ENCODE peak calls at places on chromosomes 11 and 22, in five cellular contexts. Z, B, W, H and R are unnamed samples.

GRCh38 chr11:73461335-73461840 is 85.2 kb downstream of the RELT start:
- DNase-seq in Z (no peak), B (no peak), W (no peak), H (no peak), R (no peak)

GRCh38 chr22:27307545-27308279 is 493.8 kb downstream of the MN1 start:
- DNase-seq in Z (no peak), B (no peak), W (no peak), H (no peak), R (no peak)

GRCh38 chr11:117822031-117822521 is 2.5 kb downstream of the FXYD2 start:
- DNase-seq in Z (peak; percentile 49), B (peak; percentile 57), W (no peak), H (no peak), R (no peak)

GRCh38 chr22:45608763-45609180 is 62.9 kb upstream of the ATXN10 start:
- DNase-seq in Z (no peak), B (no peak), W (peak; percentile 43), H (no peak), R (peak; percentile 88)

GRCh38 chr11:121451982-121452608 is at the start of gene SORL1:
- DNase-seq in Z (peak; percentile 83), B (peak; percentile 73), W (peak; percentile 56), H (peak; percentile 84), R (no peak)

GRCh38 chr22:40345271-40345670 is 1.0 kb upstream of the ADSL start:
- DNase-seq in Z (peak; percentile 50), B (no peak), W (no peak), H (no peak), R (no peak)

GRCh38 chr11:12066056-12066798 is 44.2 kb upstream of the MICAL2 start:
- DNase-seq in Z (peak; percentile 38), B (no peak), W (peak; percentile 87), H (no peak), R (peak; percentile 90)

GRCh38 chr11:126466288-126467045 is 111.0 kb downstream of the ST3GAL4 start:
- DNase-seq in Z (no peak), B (no peak), W (no peak), H (peak; percentile 54), R (no peak)

GRCh38 chr22:43884600-43885318 is 7.1 kb downstream of the PNPLA5 start:
- DNase-seq in Z (peak; percentile 49), B (peak; percentile 63), W (peak; percentile 53), H (no peak), R (peak; percentile 22)

GRCh38 chr11:112977620-112978212 is 16.5 kb downstream of the NCAM1 start:
- DNase-seq in Z (no peak), B (no peak), W (peak; percentile 95), H (no peak), R (no peak)

GRCh38 chr22:21000987-21001600 is 824 bp downstream of the THAP7 start:
- DNase-seq in Z (no peak), B (no peak), W (peak; percentile 7), H (peak; percentile 90), R (no peak)

GRCh38 chr22:23675502-23676415 is 15.1 kb upstream of the RGL4 start:
- DNase-seq in Z (peak; percentile 60), B (no peak), W (no peak), H (peak; percentile 87), R (no peak)

GRCh38 chr11:73810637-73811036 is 23.0 kb downstream of the MRPL48 start:
- DNase-seq in Z (no peak), B (no peak), W (peak; percentile 47), H (no peak), R (no peak)

GRCh38 chr22:44671742-44672141 is 30.3 kb upstream of the PRR5 start:
- DNase-seq in Z (no peak), B (no peak), W (peak; percentile 49), H (no peak), R (no peak)

GRCh38 chr22:49543876-49544275 is 283.8 kb downstream of the BRD1 start:
- DNase-seq in Z (no peak), B (no peak), W (no peak), H (peak; percentile 21), R (no peak)

GRCh38 chr22:49544286-49544685 is 283.4 kb downstream of the BRD1 start:
- DNase-seq in Z (no peak), B (no peak), W (no peak), H (peak; percentile 4), R (no peak)

GRCh38 chr22:49547751-49548239 is 279.9 kb downstream of the BRD1 start:
- DNase-seq in Z (no peak), B (no peak), W (no peak), H (peak; percentile 27), R (no peak)

GRCh38 chr22:49546811-49547585 is 280.7 kb downstream of the BRD1 start:
- DNase-seq in Z (no peak), B (no peak), W (no peak), H (peak; percentile 16), R (no peak)

GRCh38 chr22:49545606-49546005 is 282.1 kb downstream of the BRD1 start:
- DNase-seq in Z (no peak), B (no peak), W (no peak), H (peak; percentile 37), R (no peak)
- H3K9me3 ChIP-seq in Z (no peaks in the 10 kb centered on the region), B (no peaks in the 10 kb centered on the region), W (no peaks in the 10 kb centered on the region), H (no peaks in the 10 kb centered on the region), R (peaks cover 16% of the 10 kb centered on the region)

GRCh38 chr11:92048415-92048814 is 176.2 kb upstream of the FAT3 start:
- DNase-seq in Z (no peak), B (no peak), W (no peak), H (no peak), R (no peak)

GRCh38 chr11:92050305-92050704 is 174.3 kb upstream of the FAT3 start:
- DNase-seq in Z (no peak), B (no peak), W (no peak), H (no peak), R (no peak)

GRCh38 chr11:92045325-92045724 is 179.3 kb upstream of the FAT3 start:
- DNase-seq in Z (no peak), B (no peak), W (no peak), H (no peak), R (no peak)

DNA sequence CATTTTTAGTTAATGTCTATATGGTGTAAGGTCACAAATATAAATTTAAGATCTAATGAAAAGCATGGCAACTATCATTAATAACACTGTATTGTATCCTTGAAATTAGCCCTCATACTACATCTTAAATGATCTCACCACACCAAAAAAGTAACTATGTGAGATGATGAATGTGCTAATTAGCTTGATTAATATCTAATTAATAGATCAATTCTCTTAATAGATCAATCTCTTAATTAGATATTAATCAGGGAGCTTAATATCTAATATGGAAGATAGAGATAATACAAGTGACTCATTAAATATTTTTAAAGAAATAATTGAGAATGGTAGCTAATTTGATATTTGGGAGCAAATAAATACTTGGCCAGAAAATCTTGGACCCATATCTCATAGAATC is 178.5 kb upstream of the FAT3 start:
- DNase-seq in Z (no peak), B (no peak), W (no peak), H (no peak), R (no peak)
- H3K9me3 ChIP-seq in Z (no peaks in the 10 kb centered on the region), B (no peaks in the 10 kb centered on the region), W (no peaks in the 10 kb centered on the region), H (no peaks in the 10 kb centered on the region), R (no peaks in the 10 kb centered on the region)

GRCh38 chr22:47392729-47393128 is 630.3 kb downstream of the TBC1D22A start:
- DNase-seq in Z (no peak), B (no peak), W (no peak), H (no peak), R (no peak)

GRCh38 chr22:47392054-47392347 is 629.6 kb downstream of the TBC1D22A start:
- DNase-seq in Z (no peak), B (no peak), W (no peak), H (no peak), R (no peak)

GRCh38 chr22:47393191-47393590 is 630.7 kb downstream of the TBC1D22A start:
- DNase-seq in Z (no peak), B (no peak), W (no peak), H (no peak), R (no peak)

GRCh38 chr22:47390026-47390970 is 627.8 kb downstream of the TBC1D22A start:
- DNase-seq in Z (no peak), B (no peak), W (no peak), H (peak; percentile 22), R (no peak)

DNA sequence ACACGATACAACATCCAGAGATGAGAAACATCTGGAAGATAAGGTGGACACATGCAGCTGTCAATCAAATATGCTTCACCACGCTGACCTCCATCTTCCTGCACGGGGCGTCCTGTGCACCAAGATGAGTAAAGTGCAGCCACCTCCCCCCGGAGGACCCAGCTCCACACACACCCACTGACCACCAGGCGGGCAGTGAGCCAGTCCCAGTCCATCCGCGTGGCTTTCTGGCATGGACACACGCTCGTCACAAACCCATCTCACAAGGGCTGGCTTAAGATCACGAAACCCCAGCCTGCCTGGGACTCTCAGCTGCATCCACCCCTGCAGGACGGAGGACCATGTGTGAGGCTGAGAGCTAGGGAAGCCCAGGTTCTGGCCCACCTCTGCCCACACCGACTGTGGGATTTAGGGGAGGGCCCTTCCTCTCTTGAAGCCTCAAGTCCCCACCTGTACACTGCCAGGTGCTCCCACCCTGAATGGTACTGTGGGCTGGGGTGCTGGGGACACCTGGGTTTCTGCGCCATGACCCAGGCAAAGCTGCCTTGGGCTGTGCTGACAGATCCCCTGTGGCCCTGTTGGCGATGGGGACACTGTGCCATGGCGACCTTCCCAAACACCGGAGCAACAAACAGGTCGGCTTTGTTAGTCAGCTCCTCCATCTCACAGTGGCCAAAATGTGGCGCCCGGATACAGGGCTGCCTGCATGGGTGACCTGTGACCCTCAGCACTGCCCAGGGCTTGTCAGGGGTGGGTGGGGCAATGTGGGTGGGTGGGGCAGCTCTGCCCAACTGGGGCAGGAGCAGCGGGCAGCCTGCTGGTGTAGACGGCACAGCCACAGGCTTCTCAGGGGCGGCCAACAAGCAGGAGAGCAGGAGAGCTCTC is 629.0 kb downstream of the TBC1D22A start:
- DNase-seq in Z (no peak), B (no peak), W (no peak), H (no peak), R (no peak)
- H3K9me3 ChIP-seq in Z (no peaks in the 10 kb centered on the region), B (no peaks in the 10 kb centered on the region), W (no peaks in the 10 kb centered on the region), H (no peaks in the 10 kb centered on the region), R (no peaks in the 10 kb centered on the region)

DNA sequence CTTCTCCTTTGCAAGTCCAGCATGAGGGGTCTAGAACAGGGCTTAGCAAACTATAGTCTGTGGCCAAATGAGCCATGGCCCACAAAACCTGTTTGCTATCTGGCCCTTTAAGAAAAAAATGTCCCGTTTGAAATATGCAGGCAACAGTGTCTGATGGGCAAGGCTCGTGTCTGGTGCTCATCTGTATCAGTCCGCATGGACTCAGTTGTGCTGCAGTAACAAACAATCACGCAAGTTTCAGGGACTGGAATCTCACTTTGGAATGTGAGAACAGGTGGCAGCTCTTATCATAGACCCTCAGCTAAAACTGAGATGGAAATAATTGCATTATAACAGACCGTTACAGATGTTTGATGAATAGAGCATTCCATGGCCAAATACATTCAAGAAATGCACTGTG is 19.1 kb upstream of the PVALB start:
- DNase-seq in Z (no peak), B (no peak), W (no peak), H (no peak), R (no peak)
- H3K9me3 ChIP-seq in Z (no peaks in the 10 kb centered on the region), B (no peaks in the 10 kb centered on the region), W (no peaks in the 10 kb centered on the region), H (no peaks in the 10 kb centered on the region), R (no peaks in the 10 kb centered on the region)

GRCh38 chr11:86314636-86315035 is 12.6 kb downstream of the HIKESHI start:
- DNase-seq in Z (no peak), B (no peak), W (no peak), H (no peak), R (no peak)
- H3K9me3 ChIP-seq in Z (no peaks in the 10 kb centered on the region), B (no peaks in the 10 kb centered on the region), W (no peaks in the 10 kb centered on the region), H (no peaks in the 10 kb centered on the region), R (no peaks in the 10 kb centered on the region)

GRCh38 chr22:48952256-48953102 is 875.2 kb downstream of the BRD1 start:
- DNase-seq in Z (no peak), B (peak; percentile 15), W (no peak), H (no peak), R (no peak)
- H3K9me3 ChIP-seq in Z (no peaks in the 10 kb centered on the region), B (no peaks in the 10 kb centered on the region), W (no peaks in the 10 kb centered on the region), H (no peaks in the 10 kb centered on the region), R (peaks cover 3% of the 10 kb centered on the region)